ENCODE peak calls at places on chromosomes 13 and 19, in six cellular contexts. Y is fibroblast of the conjunctiva; G is astrocyte of the hippocampus; W is activated gamma-delta T cell treated with anti-CD3 and anti-CD28 coated beads, Interleukin-2, amount 50 U/mL, for 16 hours; C is astrocyte of the cerebellum; N is stimulated activated CD4-positive, alpha-beta T cell treated with anti-CD3 and anti-CD28 coated beads, Interleukin-2, amount 100 ng/mL, for 48 hours. X is an unnamed sample.

GRCh38 chr19:3357362-3357730 is 9.0 kb upstream of the NFIC start:
- DNase-seq in Y (no peak), C (no peak), N (no peak), G (no peak), W (peak), X (no peak)

GRCh38 chr13:83839158-83839557 is 43.1 kb downstream of the SLITRK1 start:
- DNase-seq in N (no peak), C (no peak), G (no peak), W (no peak), Y (no peak), X (no peak)

GRCh38 chr19:52307275-52307674 is 10.3 kb downstream of the ZNF480 start:
- DNase-seq in C (no peak), G (peak), N (no peak), W (no peak), Y (no peak), X (no peak)

GRCh38 chr13:51826606-51827005 is 18.4 kb downstream of the TMEM272 start:
- DNase-seq in C (no peak), N (no peak), G (no peak), Y (no peak), W (no peak), X (no peak)

GRCh38 chr19:13623686-13624405 is 117.6 kb upstream of the CACNA1A start:
- DNase-seq in C (no peak), G (no peak), N (no peak), W (no peak), Y (no peak), X (no peak)

GRCh38 chr13:48843630-48844380 is 131.9 kb upstream of the FNDC3A start:
- DNase-seq in G (no peak), C (no peak), N (no peak), Y (no peak), W (no peak), X (no peak)

GRCh38 chr19:42292963-42293362 is 9.0 kb upstream of the PRR19 start:
- DNase-seq in G (no peak), N (no peak), W (no peak), Y (no peak), C (no peak), X (no peak)

GRCh38 chr13:50915562-50915961 is 6.0 kb downstream of the RNASEH2B start:
- DNase-seq in Y (no peak), C (no peak), G (no peak), W (no peak), N (no peak), X (peak)

GRCh38 chr13:84243340-84243739 is 361.1 kb upstream of the SLITRK1 start:
- DNase-seq in Y (no peak), N (no peak), G (no peak), W (no peak), C (no peak), X (no peak)

GRCh38 chr13:103100795-103101194 is 34.6 kb upstream of the SLC10A2 start:
- DNase-seq in Y (peak), G (no peak), W (no peak), N (no peak), C (no peak), X (no peak)

GRCh38 chr19:18211683-18212082 is 7.8 kb upstream of the RAB3A start:
- DNase-seq in W (no peak), C (no peak), Y (no peak), G (no peak), N (no peak), X (no peak)

GRCh38 chr19:5369962-5370367 is 29.4 kb upstream of the PTPRS start:
- DNase-seq in W (peak), C (no peak), G (peak), Y (no peak), N (peak), X (no peak)

GRCh38 chr19:42129399-42130253 is 2.6 kb downstream of the POU2F2 start:
- DNase-seq in Y (peak), C (no peak), G (no peak), W (no peak), N (no peak), X (peak)

GRCh38 chr19:16325161-16325527 is 518 bp downstream of the KLF2 start:
- DNase-seq in C (no peak), Y (no peak), W (no peak), G (peak), N (peak), X (no peak)

GRCh38 chr19:17246681-17247425 is 1.1 kb upstream of the NR2F6 start:
- DNase-seq in N (no peak), C (no peak), G (no peak), W (no peak), Y (no peak), X (no peak)

GRCh38 chr13:21833921-21834320 is 163.0 kb downstream of the FGF9 start:
- DNase-seq in G (no peak), C (no peak), N (no peak), W (no peak), Y (no peak), X (no peak)

GRCh38 chr13:40595693-40596092 is 70.7 kb downstream of the FOXO1 start:
- DNase-seq in C (no peak), Y (no peak), N (no peak), G (no peak), W (no peak), X (no peak)

GRCh38 chr13:113877149-113877990 is 13.5 kb upstream of the GAS6 start:
- DNase-seq in C (no peak), G (no peak), Y (no peak), W (no peak), N (no peak), X (no peak)

GRCh38 chr13:34522818-34523217 is 419.3 kb upstream of the NBEA start:
- DNase-seq in Y (no peak), C (no peak), N (no peak), W (no peak), G (peak), X (no peak)

GRCh38 chr19:1008268-1009042 is 8.2 kb downstream of the GRIN3B start:
- DNase-seq in W (no peak), G (no peak), Y (no peak), C (no peak), N (no peak), X (no peak)

GRCh38 chr19:55579766-55580621 is 654 bp downstream of the ZNF579 start:
- DNase-seq in Y (no peak), N (no peak), G (peak), C (no peak), W (no peak), X (no peak)

GRCh38 chr13:100547805-100548204 is 40.8 kb downstream of the GGACT start:
- DNase-seq in G (peak), Y (no peak), N (no peak), C (no peak), W (no peak), X (no peak)

GRCh38 chr13:38415233-38415632 is 65.6 kb downstream of the UFM1 start:
- DNase-seq in N (no peak), Y (no peak), C (no peak), G (no peak), W (no peak), X (no peak)

GRCh38 chr19:14142262-14143190 is 6.1 kb upstream of the ASF1B start:
- DNase-seq in N (no peak), G (no peak), W (no peak), C (no peak), Y (no peak), X (no peak)

GRCh38 chr13:41222259-41222852 is 28.0 kb upstream of the KBTBD7 start:
- DNase-seq in N (peak), G (peak), Y (peak), W (peak), C (peak), X (peak)

GRCh38 chr13:97539651-97540230 is 105.8 kb downstream of the RAP2A start:
- DNase-seq in N (no peak), C (no peak), Y (peak), W (no peak), G (no peak), X (no peak)

GRCh38 chr19:19653597-19654147 is 9.8 kb downstream of the ATP13A1 start:
- DNase-seq in G (no peak), W (no peak), Y (no peak), C (no peak), N (no peak), X (no peak)

GRCh38 chr13:59176775-59177174 is 987.0 kb downstream of the DIAPH3 start:
- DNase-seq in N (no peak), C (no peak), Y (no peak), G (no peak), W (no peak), X (no peak)

GRCh38 chr13:33917135-33917534 is 99.2 kb downstream of the RFC3 start:
- DNase-seq in G (no peak), W (no peak), C (no peak), N (no peak), Y (no peak), X (no peak)

GRCh38 chr13:32783067-32783466 is 196.8 kb downstream of the PDS5B start:
- DNase-seq in W (no peak), G (peak), Y (no peak), C (no peak), N (no peak), X (no peak)

GRCh38 chr19:29524912-29525870 is 603 bp upstream of the VSTM2B start:
- DNase-seq in W (no peak), C (no peak), G (no peak), N (no peak), Y (no peak), X (peak)

GRCh38 chr19:55640577-55641375 is at the start of gene ZNF580:
- DNase-seq in G (peak), W (no peak), C (no peak), Y (peak), N (peak), X (peak)

GRCh38 chr13:98267080-98267912 is 90.2 kb upstream of the RNF113B start:
- DNase-seq in W (no peak), N (no peak), Y (no peak), G (no peak), C (no peak), X (no peak)

GRCh38 chr13:76385606-76386005 is 500.6 kb downstream of the KCTD12 start:
- DNase-seq in C (no peak), Y (no peak), N (no peak), W (no peak), G (no peak), X (no peak)

GRCh38 chr19:32567486-32567885 is 13.5 kb upstream of the PDCD5 start:
- DNase-seq in G (no peak), W (no peak), C (no peak), N (no peak), Y (no peak), X (no peak)

GRCh38 chr19:6466526-6467248 is 2.6 kb downstream of the CRB3 start:
- DNase-seq in G (no peak), W (no peak), N (no peak), Y (no peak), C (no peak), X (no peak)

GRCh38 chr13:80055804-80056203 is 285.1 kb downstream of the SPRY2 start:
- DNase-seq in C (no peak), G (peak), N (no peak), Y (no peak), W (no peak), X (no peak)

GRCh38 chr19:18762125-18763023 is 28.7 kb downstream of the COMP start:
- DNase-seq in Y (peak), C (peak), G (peak), W (no peak), N (no peak), X (no peak)

X was measured in NCI-H526 treated with DMSO at 0.1 percent for 48 hours.